ENCODE peak calls at places on chromosomes 13 and 19, in four cellular contexts. O is BJ, E is heart left ventricle, B is DND-41. I is an unnamed sample.

GRCh38 chr19:10852098-10852800 is 4.0 kb downstream of the C19orf38 start:
- DNase-seq in O (peak), E (peak), B (no peak), I (no peak)

GRCh38 chr13:35474551-35474950 is 1.9 kb downstream of the MAB21L1 start:
- DNase-seq in O (no peak), E (no peak), B (no peak), I (no peak)

GRCh38 chr13:110398564-110399507 is 91.8 kb downstream of the COL4A2 start:
- DNase-seq in O (no peak), E (no peak), B (no peak), I (no peak)

GRCh38 chr19:17797397-17798201 is 2.7 kb downstream of the B3GNT3 start:
- DNase-seq in O (no peak), E (no peak), B (no peak), I (peak)

GRCh38 chr19:18086590-18087138 is at the start of gene IL12RB1:
- DNase-seq in O (no peak), E (no peak), B (peak), I (peak)

GRCh38 chr13:99501135-99501951 is at the start of gene TM9SF2:
- DNase-seq in O (peak), E (peak), B (peak), I (peak)

GRCh38 chr13:102965802-102966201 is 100.4 kb downstream of the SLC10A2 start:
- DNase-seq in O (no peak), E (no peak), B (no peak), I (no peak)

GRCh38 chr13:74097116-74097515 is 37.1 kb downstream of the KLF12 start:
- DNase-seq in O (no peak), E (no peak), B (no peak), I (no peak)

GRCh38 chr13:79749985-79750551 is 269.1 kb downstream of the NDFIP2 start:
- DNase-seq in O (peak), E (no peak), B (no peak), I (no peak)

GRCh38 chr13:47241446-47241845 is 344.6 kb upstream of the HTR2A start:
- DNase-seq in O (no peak), E (no peak), B (no peak), I (no peak)

GRCh38 chr13:70723732-70724131 is 615.5 kb upstream of the KLHL1 start:
- DNase-seq in O (no peak), E (no peak), B (no peak), I (no peak)

GRCh38 chr13:26132756-26133155 is 80.9 kb upstream of the SHISA2 start:
- DNase-seq in O (no peak), E (no peak), B (peak), I (peak)

GRCh38 chr13:114078501-114079451 is 53.6 kb downstream of the RASA3 start:
- DNase-seq in O (no peak), E (peak), B (no peak), I (no peak)

GRCh38 chr13:40604135-40604534 is 62.3 kb downstream of the FOXO1 start:
- DNase-seq in O (no peak), E (no peak), B (no peak), I (no peak)

GRCh38 chr13:85616275-85616674 is 182.9 kb downstream of the SLITRK6 start:
- DNase-seq in O (no peak), E (no peak), B (no peak), I (no peak)

GRCh38 chr13:46211116-46211515 is 612 bp upstream of the LRRC63 start:
- DNase-seq in O (no peak), E (no peak), B (peak), I (peak)

GRCh38 chr19:31054430-31054829 is 294.8 kb downstream of the TSHZ3 start:
- DNase-seq in O (no peak), E (peak), B (peak), I (peak)

GRCh38 chr19:15471639-15472101 is 7.3 kb upstream of the RASAL3 start:
- DNase-seq in O (no peak), E (no peak), B (no peak), I (no peak)

GRCh38 chr19:14536926-14537692 is 7.7 kb downstream of the TECR start:
- DNase-seq in O (no peak), E (peak), B (peak), I (peak)

GRCh38 chr13:75357576-75358295 is 124.2 kb downstream of the TBC1D4 start:
- DNase-seq in O (no peak), E (no peak), B (peak), I (peak)

GRCh38 chr19:34276614-34277013 is 22.3 kb downstream of the GARRE1 start:
- DNase-seq in O (no peak), E (no peak), B (no peak), I (no peak)

GRCh38 chr13:98784666-98785065 is 32.2 kb upstream of the SLC15A1 start:
- DNase-seq in O (no peak), E (no peak), B (no peak), I (no peak)

GRCh38 chr19:29260477-29261317 is 47.7 kb upstream of the UQCRFS1 start:
- DNase-seq in O (no peak), E (no peak), B (peak), I (peak)

GRCh38 chr13:106088094-106088493 is 447.4 kb downstream of the EFNB2 start:
- DNase-seq in O (no peak), E (no peak), B (no peak), I (no peak)

GRCh38 chr19:18157465-18158063 is 4.6 kb downstream of the PIK3R2 start:
- DNase-seq in O (no peak), E (no peak), B (no peak), I (no peak)

GRCh38 chr13:23557733-23558132 is 12.5 kb upstream of the TNFRSF19 start:
- DNase-seq in O (no peak), E (no peak), B (no peak), I (no peak)

GRCh38 chr19:35592226-35592625 is 6.3 kb downstream of the PMIS2 start:
- DNase-seq in O (no peak), E (no peak), B (no peak), I (peak)

GRCh38 chr19:482186-483041 is 13.9 kb upstream of the MADCAM1 start:
- DNase-seq in O (no peak), E (no peak), B (no peak), I (no peak)

GRCh38 chr13:37621811-37622361 is 23.3 kb upstream of the POSTN start:
- DNase-seq in O (peak), E (no peak), B (no peak), I (no peak)

GRCh38 chr13:56510836-56511235 is 629.9 kb upstream of the PRR20A start:
- DNase-seq in O (no peak), E (no peak), B (no peak), I (no peak)

GRCh38 chr19:9362905-9363304 is at the start of gene ZNF177:
- DNase-seq in O (no peak), E (no peak), B (peak), I (peak)

GRCh38 chr13:112574476-112575294 is 13.3 kb downstream of the TUBGCP3 start:
- DNase-seq in O (no peak), E (no peak), B (peak), I (no peak)

GRCh38 chr19:32349724-32350475 is 4.5 kb downstream of the ZNF507 start:
- DNase-seq in O (no peak), E (no peak), B (no peak), I (no peak)

GRCh38 chr13:44818428-44818827 is 170.8 kb downstream of the NUFIP1 start:
- DNase-seq in O (no peak), E (no peak), B (no peak), I (no peak)

GRCh38 chr19:41543582-41543981 is 32.4 kb upstream of the CEACAM21 start:
- DNase-seq in O (no peak), E (no peak), B (no peak), I (no peak)

GRCh38 chr13:19781526-19781925 is 1.2 kb downstream of the PSPC1 start:
- DNase-seq in O (no peak), E (no peak), B (peak), I (peak)

GRCh38 chr19:53132231-53132991 is at the start of gene ZNF415:
- DNase-seq in O (peak), E (peak), B (peak), I (peak)

GRCh38 chr19:53158119-53158656 is 665 bp downstream of the ZNF347 start:
- DNase-seq in O (no peak), E (peak), B (peak), I (peak)

GRCh38 chr13:108060111-108060510 is 155.2 kb downstream of the LIG4 start:
- DNase-seq in O (no peak), E (no peak), B (no peak), I (no peak)
- TF ChIP-seq CTCF in O (no peak), E (no peak), B (no peak), I (no peak)

GRCh38 chr19:40270362-40271089 is 14.6 kb downstream of the AKT2 start:
- DNase-seq in O (no peak), E (no peak), B (no peak), I (no peak)
- TF ChIP-seq CTCF in O (no peak), E (no peak), B (no peak), I (no peak)

GRCh38 chr19:46017095-46017429 is 5.8 kb downstream of the PGLYRP1 start:
- DNase-seq in O (no peak), E (peak), B (no peak), I (no peak)
- TF ChIP-seq CTCF in O (no peak), E (no peak), B (no peak), I (peak)

DNA sequence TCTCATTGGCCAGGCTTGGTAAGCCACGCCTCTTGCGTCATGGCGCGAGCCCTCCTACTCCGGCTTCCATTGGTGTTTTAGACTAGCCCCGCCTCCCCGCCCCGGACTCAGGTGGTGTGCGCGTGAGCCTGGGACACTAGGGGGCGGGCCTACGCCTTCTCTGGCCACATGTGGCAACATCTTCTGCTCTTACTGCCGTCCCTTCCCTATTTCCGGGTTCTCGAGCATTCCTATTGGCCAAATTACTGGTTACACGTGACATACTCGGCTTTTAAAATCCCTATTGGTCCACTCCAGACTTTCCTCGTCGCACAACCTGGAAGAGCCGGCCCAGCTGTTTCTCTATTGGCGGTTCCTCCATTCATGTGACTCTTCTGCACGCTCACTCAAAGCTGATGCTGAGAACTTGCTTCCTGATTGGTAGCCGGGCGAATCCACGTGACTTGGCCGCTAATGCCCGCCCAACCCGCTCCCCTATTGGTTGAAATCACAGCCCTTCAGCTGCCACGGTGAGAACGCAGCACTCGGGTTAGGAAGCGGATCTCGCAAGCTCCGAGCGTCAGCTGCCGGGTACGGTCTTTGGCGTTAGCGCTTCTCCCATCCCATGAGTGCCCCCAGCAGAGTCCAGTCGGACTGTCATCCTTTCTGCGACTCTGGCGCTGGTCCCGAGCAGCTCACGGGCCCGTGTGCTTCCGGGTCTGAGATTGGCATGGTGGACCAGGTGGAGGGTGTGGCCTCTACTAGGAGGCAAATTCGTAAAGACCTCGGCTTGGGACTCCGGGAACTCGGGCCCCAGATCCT is at the start of gene BLOC1S3:
- DNase-seq in O (peak), E (peak), B (peak), I (peak)
- TF ChIP-seq CTCF in O (peak), E (peak), B (peak), I (no peak)

GRCh38 chr19:7340959-7341837 is 7.5 kb upstream of the ARHGEF18 start:
- DNase-seq in O (peak), E (peak), B (peak), I (peak)

GRCh38 chr19:7333198-7334118 is 15.3 kb upstream of the ARHGEF18 start:
- DNase-seq in O (no peak), E (no peak), B (no peak), I (no peak)

GRCh38 chr19:7336321-7336973 is 12.3 kb upstream of the ARHGEF18 start:
- DNase-seq in O (no peak), E (no peak), B (no peak), I (no peak)

GRCh38 chr19:7342143-7342542 is 6.6 kb upstream of the ARHGEF18 start:
- DNase-seq in O (no peak), E (no peak), B (no peak), I (no peak)

GRCh38 chr19:7337380-7338194 is 11.2 kb upstream of the ARHGEF18 start:
- DNase-seq in O (no peak), E (no peak), B (peak), I (peak)
- TF ChIP-seq CTCF in O (no peak), E (no peak), B (peak), I (no peak)

I was measured in activated CD8-positive, alpha-beta T cell treated with anti-CD3 and anti-CD28 coated beads for 36 hours.